ENCODE peak calls at places on chromosomes 11 and 22, in four cellular contexts. One of them, this sample, is unnamed.

GRCh38 chr11:128900468-128900867 is 9.3 kb downstream of the KCNJ5 start:
- DNase-seq in thoracic aorta: no peak
- DNase-seq in lung: no peak
- DNase-seq in A549: no peak
- DNase-seq in this sample: no peak

GRCh38 chr22:24805790-24806662 is at the start of gene SGSM1:
- DNase-seq in A549: peak
- DNase-seq in lung: peak
- DNase-seq in thoracic aorta: peak
- DNase-seq in this sample: no peak

GRCh38 chr11:8288166-8288772 is 24.6 kb upstream of the LMO1 start:
- DNase-seq in thoracic aorta: no peak
- DNase-seq in A549: no peak
- DNase-seq in lung: no peak
- DNase-seq in this sample: no peak

GRCh38 chr11:7143908-7144307 is 55.1 kb downstream of the RBMXL2 start:
- DNase-seq in lung: no peak
- DNase-seq in thoracic aorta: no peak
- DNase-seq in A549: no peak
- DNase-seq in this sample: no peak

GRCh38 chr11:19419021-19419750 is 178.4 kb upstream of the E2F8 start:
- DNase-seq in lung: peak
- DNase-seq in A549: no peak
- DNase-seq in thoracic aorta: no peak
- DNase-seq in this sample: peak

GRCh38 chr22:48887394-48888332 is 940.0 kb downstream of the BRD1 start:
- DNase-seq in lung: no peak
- DNase-seq in A549: no peak
- DNase-seq in thoracic aorta: no peak
- DNase-seq in this sample: no peak

GRCh38 chr22:17785185-17786184 is 11.2 kb upstream of the BID start:
- DNase-seq in thoracic aorta: no peak
- DNase-seq in A549: peak
- DNase-seq in lung: peak
- DNase-seq in this sample: no peak

GRCh38 chr11:88284306-88285057 is 53.1 kb downstream of the CTSC start:
- DNase-seq in A549: no peak
- DNase-seq in lung: no peak
- DNase-seq in thoracic aorta: no peak
- DNase-seq in this sample: no peak

GRCh38 chr11:28836285-28837081 is 728.3 kb downstream of the METTL15 start:
- DNase-seq in lung: no peak
- DNase-seq in A549: peak
- DNase-seq in thoracic aorta: no peak
- DNase-seq in this sample: peak

GRCh38 chr11:77602385-77603105 is 12.8 kb downstream of the AQP11 start:
- DNase-seq in A549: peak
- DNase-seq in lung: no peak
- DNase-seq in thoracic aorta: no peak
- DNase-seq in this sample: peak

GRCh38 chr11:84855846-84856245 is 771.3 kb downstream of the DLG2 start:
- DNase-seq in thoracic aorta: no peak
- DNase-seq in A549: no peak
- DNase-seq in lung: no peak
- DNase-seq in this sample: peak

GRCh38 chr11:11038339-11039248 is 180.7 kb upstream of the ZBED5 start:
- DNase-seq in A549: no peak
- DNase-seq in thoracic aorta: no peak
- DNase-seq in lung: no peak
- DNase-seq in this sample: no peak

GRCh38 chr11:46006418-46007070 is 84.1 kb downstream of the LARGE2 start:
- DNase-seq in lung: no peak
- DNase-seq in A549: peak
- DNase-seq in thoracic aorta: no peak
- DNase-seq in this sample: peak

GRCh38 chr11:117303101-117303500 is 12.0 kb downstream of the BACE1-AS start:
- DNase-seq in thoracic aorta: no peak
- DNase-seq in A549: no peak
- DNase-seq in lung: no peak
- DNase-seq in this sample: no peak

GRCh38 chr11:83335446-83336070 is 49.4 kb upstream of the CCDC90B start:
- DNase-seq in thoracic aorta: no peak
- DNase-seq in lung: no peak
- DNase-seq in A549: no peak
- DNase-seq in this sample: no peak

GRCh38 chr22:23263651-23264555 is 83.6 kb downstream of the BCR start:
- DNase-seq in thoracic aorta: no peak
- DNase-seq in A549: no peak
- DNase-seq in lung: no peak
- DNase-seq in this sample: no peak

GRCh38 chr11:131685906-131686305 is 315.5 kb downstream of the NTM start:
- DNase-seq in A549: no peak
- DNase-seq in lung: no peak
- DNase-seq in thoracic aorta: no peak
- DNase-seq in this sample: no peak

GRCh38 chr11:6737872-6738466 is 33.8 kb downstream of the OR2AG2 start:
- DNase-seq in A549: peak
- DNase-seq in lung: peak
- DNase-seq in thoracic aorta: no peak
- DNase-seq in this sample: no peak

GRCh38 chr11:329886-330253 is 9.2 kb upstream of the IFITM3 start:
- DNase-seq in A549: no peak
- DNase-seq in thoracic aorta: no peak
- DNase-seq in lung: no peak
- DNase-seq in this sample: no peak

GRCh38 chr11:3231550-3231850 is 717 bp downstream of the MRGPRE start:
- DNase-seq in thoracic aorta: no peak
- DNase-seq in A549: no peak
- DNase-seq in lung: no peak
- DNase-seq in this sample: no peak

GRCh38 chr22:42805016-42805997 is 51.8 kb downstream of the ARFGAP3 start:
- DNase-seq in A549: no peak
- DNase-seq in lung: peak
- DNase-seq in thoracic aorta: no peak
- DNase-seq in this sample: no peak

GRCh38 chr22:19086417-19086816 is 35.8 kb downstream of the DGCR2 start:
- DNase-seq in lung: no peak
- DNase-seq in thoracic aorta: no peak
- DNase-seq in A549: no peak
- DNase-seq in this sample: no peak

GRCh38 chr11:130166457-130166784 is 6.8 kb downstream of the ST14 start:
- DNase-seq in A549: peak
- DNase-seq in thoracic aorta: no peak
- DNase-seq in lung: no peak
- DNase-seq in this sample: peak

GRCh38 chr11:75406338-75406777 is 7.0 kb downstream of the RPS3 start:
- DNase-seq in thoracic aorta: no peak
- DNase-seq in A549: no peak
- DNase-seq in lung: no peak
- DNase-seq in this sample: no peak

GRCh38 chr11:46305295-46305694 is 27.8 kb downstream of the CREB3L1 start:
- DNase-seq in lung: no peak
- DNase-seq in thoracic aorta: no peak
- DNase-seq in A549: no peak
- DNase-seq in this sample: no peak

GRCh38 chr11:17066691-17067090 is 10.8 kb downstream of the RPS13 start:
- DNase-seq in lung: no peak
- DNase-seq in A549: no peak
- DNase-seq in thoracic aorta: no peak
- DNase-seq in this sample: no peak

DNA sequence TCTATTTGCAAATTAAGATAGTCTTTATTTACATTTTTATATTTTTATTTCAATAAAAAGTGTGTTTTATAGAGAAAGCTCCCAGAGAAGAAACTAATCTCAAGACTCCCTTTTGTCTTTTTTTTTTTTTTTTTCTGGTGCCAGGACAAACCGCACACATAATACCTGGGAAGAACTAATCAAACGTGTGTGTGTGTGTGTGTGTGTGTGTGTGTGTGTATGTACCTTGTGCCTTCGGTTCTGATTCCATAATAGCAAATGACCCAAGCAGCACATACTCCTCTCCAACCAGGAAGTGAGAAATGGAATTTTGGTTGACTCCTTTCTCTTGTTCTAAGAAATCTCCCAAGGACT is 65.2 kb downstream of the ST3GAL4 start:
- DNase-seq in thoracic aorta: no peak
- DNase-seq in lung: no peak
- DNase-seq in A549: no peak
- DNase-seq in this sample: no peak
- H3K27ac ChIP-seq in thoracic aorta: peak
- H3K27ac ChIP-seq in lung: no peak
- H3K27ac ChIP-seq in A549: no peak
- H3K27ac ChIP-seq in this sample: no peak

GRCh38 chr22:45319319-45319675 is 9.6 kb downstream of the FAM118A start:
- DNase-seq in thoracic aorta: no peak
- DNase-seq in lung: no peak
- DNase-seq in A549: no peak
- DNase-seq in this sample: peak

GRCh38 chr22:45316796-45317526 is 7.2 kb downstream of the FAM118A start:
- DNase-seq in lung: no peak
- DNase-seq in thoracic aorta: no peak
- DNase-seq in A549: no peak
- DNase-seq in this sample: no peak

GRCh38 chr22:45318558-45319318 is 9.0 kb downstream of the FAM118A start:
- DNase-seq in A549: no peak
- DNase-seq in lung: no peak
- DNase-seq in thoracic aorta: no peak
- DNase-seq in this sample: no peak

GRCh38 chr22:45318168-45318557 is 8.4 kb downstream of the FAM118A start:
- DNase-seq in thoracic aorta: peak
- DNase-seq in lung: peak
- DNase-seq in A549: no peak
- DNase-seq in this sample: peak

DNA sequence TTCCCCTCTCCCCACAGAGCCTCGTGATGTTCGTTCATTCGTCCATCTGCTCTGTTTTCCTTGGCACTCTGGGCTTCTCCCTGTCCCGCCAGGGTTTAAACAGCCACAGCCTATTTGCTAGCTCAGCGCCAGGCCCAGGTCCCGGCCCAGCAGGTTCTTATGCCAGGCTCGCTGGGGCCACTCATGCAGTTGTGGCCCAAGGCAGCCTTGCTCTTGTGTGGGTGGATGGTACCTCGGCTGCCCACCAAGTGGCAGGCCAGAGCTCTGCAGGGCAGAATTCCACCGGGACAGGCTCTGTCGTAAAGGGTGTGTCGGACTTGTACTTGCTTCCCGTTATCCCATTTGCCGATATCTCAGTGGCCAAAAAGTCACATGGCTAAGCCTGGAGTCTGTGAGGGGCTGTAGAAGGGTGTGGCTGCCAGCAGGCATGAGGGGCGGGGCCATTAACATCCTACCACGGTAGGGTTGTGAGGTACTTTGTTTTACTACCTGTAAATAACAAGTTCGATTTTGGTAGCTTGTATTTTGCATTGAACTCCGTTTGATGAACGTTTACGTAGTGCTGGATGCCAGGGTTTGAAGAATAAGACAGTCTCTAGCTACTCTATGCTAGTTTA is 7.9 kb downstream of the FAM118A start:
- DNase-seq in lung: no peak
- DNase-seq in thoracic aorta: peak
- DNase-seq in A549: no peak
- DNase-seq in this sample: no peak
- TF ChIP-seq CTCF in lung: no peak
- TF ChIP-seq CTCF in thoracic aorta: peak
- TF ChIP-seq CTCF in A549: no peak
- TF ChIP-seq CTCF in this sample: peak

GRCh38 chr11:12184696-12185095 is 74.3 kb downstream of the MICAL2 start:
- DNase-seq in thoracic aorta: no peak
- DNase-seq in A549: no peak
- DNase-seq in lung: no peak
- DNase-seq in this sample: no peak
- H3K27ac ChIP-seq in thoracic aorta: peak
- H3K27ac ChIP-seq in A549: peak
- H3K27ac ChIP-seq in lung: no peak
- H3K27ac ChIP-seq in this sample: peak

DNA sequence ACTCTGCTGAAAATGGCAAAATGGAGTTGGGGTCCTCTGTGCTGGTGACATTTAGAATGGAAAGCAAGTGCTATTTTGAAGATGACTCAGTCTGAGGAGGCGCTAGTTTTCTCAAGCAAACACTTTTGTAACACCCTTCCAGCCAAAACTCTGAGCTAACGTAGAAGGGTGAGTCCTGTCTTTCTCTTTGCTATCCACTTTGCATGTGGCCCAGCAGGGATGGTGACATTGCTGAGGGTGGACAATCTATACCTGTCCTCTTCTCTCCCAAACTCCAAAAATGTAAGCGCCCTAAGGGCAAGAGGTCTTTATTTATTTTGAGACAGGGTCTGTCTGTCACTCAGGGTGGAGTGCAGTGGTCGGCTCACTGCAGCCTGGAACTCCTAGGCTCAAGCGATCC is 3.6 kb upstream of the KAT5 start:
- DNase-seq in lung: no peak
- DNase-seq in thoracic aorta: no peak
- DNase-seq in A549: no peak
- DNase-seq in this sample: no peak
- TF ChIP-seq CTCF in lung: no peak
- TF ChIP-seq CTCF in thoracic aorta: no peak
- TF ChIP-seq CTCF in A549: no peak
- TF ChIP-seq CTCF in this sample: no peak

GRCh38 chr11:86811637-86812321 is 11.4 kb downstream of the PRSS23 start:
- DNase-seq in A549: peak
- DNase-seq in lung: no peak
- DNase-seq in thoracic aorta: no peak
- DNase-seq in this sample: peak
- H3K27ac ChIP-seq in A549: peak
- H3K27ac ChIP-seq in lung: no peak
- H3K27ac ChIP-seq in thoracic aorta: no peak
- H3K27ac ChIP-seq in this sample: no peak

GRCh38 chr11:115740365-115740764 is 236.2 kb upstream of the CADM1 start:
- DNase-seq in lung: no peak
- DNase-seq in thoracic aorta: no peak
- DNase-seq in A549: no peak
- DNase-seq in this sample: no peak

GRCh38 chr11:115737875-115738274 is 233.7 kb upstream of the CADM1 start:
- DNase-seq in lung: no peak
- DNase-seq in thoracic aorta: no peak
- DNase-seq in A549: no peak
- DNase-seq in this sample: no peak

GRCh38 chr11:115739878-115740277 is 235.7 kb upstream of the CADM1 start:
- DNase-seq in A549: no peak
- DNase-seq in thoracic aorta: no peak
- DNase-seq in lung: no peak
- DNase-seq in this sample: no peak

GRCh38 chr11:115739121-115739520 is 234.9 kb upstream of the CADM1 start:
- DNase-seq in thoracic aorta: no peak
- DNase-seq in lung: no peak
- DNase-seq in A549: no peak
- DNase-seq in this sample: no peak

GRCh38 chr11:115736146-115736545 is 231.9 kb upstream of the CADM1 start:
- DNase-seq in thoracic aorta: no peak
- DNase-seq in lung: no peak
- DNase-seq in A549: no peak
- DNase-seq in this sample: no peak
- TF ChIP-seq CTCF in thoracic aorta: no peak
- TF ChIP-seq CTCF in lung: no peak
- TF ChIP-seq CTCF in A549: no peak
- TF ChIP-seq CTCF in this sample: no peak